ENCODE peak calls at places on chromosome 6, in eight cellular contexts. D is fibroblast of mammary gland, O is LoVo, Y is heart right ventricle, V is GM23248, Z is GM18507, U is SK-MEL-5, P is NCI-H146. F is an unnamed sample.

GRCh38 chr6:153947817-153948447 is 91.1 kb upstream of the OPRM1 start:
- DNase-seq in O (peak), V (peak), D (peak), U (peak), P (no peak), Y (no peak), Z (no peak), F (no peak)

GRCh38 chr6:53431704-53432103 is 83.0 kb upstream of the ELOVL5 start:
- DNase-seq in D (no peak), U (no peak), P (peak), V (no peak), O (no peak), Z (no peak), Y (no peak), F (no peak)

GRCh38 chr6:28597924-28598323 is 72.2 kb downstream of the GPX5 start:
- DNase-seq in P (peak), U (peak), D (peak), V (peak), Y (no peak), O (peak), Z (no peak), F (no peak)

GRCh38 chr6:152313542-152314482 is 323.4 kb downstream of the SYNE1 start:
- DNase-seq in U (no peak), P (no peak), O (peak), Z (no peak), Y (no peak), D (peak), V (peak), F (no peak)

GRCh38 chr6:133646021-133646682 is 242.8 kb upstream of the TCF21 start:
- DNase-seq in U (peak), O (no peak), P (no peak), Y (no peak), Z (no peak), V (peak), D (peak), F (no peak)

GRCh38 chr6:99119109-99120031 is 171.6 kb upstream of the FBXL4 start:
- DNase-seq in O (peak), P (peak), U (peak), D (peak), V (peak), Y (no peak), Z (no peak), F (peak)

GRCh38 chr6:34465551-34466241 is at the start of gene PACSIN1:
- DNase-seq in O (no peak), D (no peak), U (no peak), Z (no peak), P (peak), V (peak), Y (peak), F (no peak)

GRCh38 chr6:125183391-125183790 is 29.8 kb downstream of the TPD52L1 start:
- DNase-seq in V (no peak), D (no peak), U (no peak), Y (no peak), O (no peak), P (no peak), Z (no peak), F (no peak)

GRCh38 chr6:166206510-166207389 is 39.1 kb upstream of the TBXT start:
- DNase-seq in P (no peak), U (no peak), V (no peak), D (peak), O (no peak), Z (no peak), Y (no peak), F (no peak)

GRCh38 chr6:84035484-84035883 is 1.9 kb downstream of the MRAP2 start:
- DNase-seq in V (no peak), U (no peak), Y (no peak), P (no peak), Z (no peak), D (no peak), O (no peak), F (no peak)

GRCh38 chr6:13248053-13248452 is 80.3 kb downstream of the TBC1D7 start:
- DNase-seq in V (no peak), Y (no peak), D (no peak), Z (no peak), O (peak), U (peak), P (peak), F (no peak)